ENCODE peak calls at places on chromosome 4, in nine cellular contexts. V is breast epithelium, F is tibial nerve, K is left lung, N is lung, Z is cardiac muscle cell, Y is transverse colon, D is endodermal cell, X is right lobe of liver. T is an unnamed sample.

GRCh38 chr4:66653937-66654336 is 891.4 kb downstream of the CENPC start:
- DNase-seq in V (no peak), Z (no peak), D (no peak), K (no peak), F (no peak), N (no peak), X (no peak), Y (no peak), T (no peak)

GRCh38 chr4:181761130-181761529 is 482.1 kb upstream of the TENM3 start:
- DNase-seq in D (no peak), N (no peak), Z (no peak), Y (no peak), K (no peak), F (no peak), X (no peak), V (no peak), T (no peak)

GRCh38 chr4:56425518-56425917 is 9.9 kb downstream of the PPAT start:
- DNase-seq in X (no peak), Z (no peak), Y (no peak), K (no peak), V (no peak), F (no peak), N (no peak), D (peak; percentile 59), T (no peak)

GRCh38 chr4:146511381-146511780 is 10.4 kb downstream of the SLC10A7 start:
- DNase-seq in K (no peak), Y (no peak), D (no peak), V (no peak), F (no peak), X (no peak), Z (no peak), N (no peak), T (no peak)

GRCh38 chr4:16187455-16187854 is 38.8 kb downstream of the TAPT1 start:
- DNase-seq in F (no peak), Z (no peak), N (no peak), D (no peak), K (no peak), Y (no peak), X (no peak), V (no peak), T (peak; percentile 12)

GRCh38 chr4:156825074-156825473 is 146.5 kb downstream of the PDGFC start:
- DNase-seq in X (no peak), D (no peak), Y (no peak), N (no peak), Z (no peak), K (no peak), F (no peak), V (no peak), T (peak; percentile 50)

GRCh38 chr4:154741877-154742851 is 1.6 kb upstream of the LRAT start:
- DNase-seq in V (no peak), N (no peak), Z (peak; percentile 59), F (no peak), D (peak; percentile 89), Y (no peak), K (no peak), X (peak; percentile 51), T (no peak)

GRCh38 chr4:60923075-60923474 is 277.1 kb upstream of the ADGRL3 start:
- DNase-seq in X (no peak), Z (no peak), K (no peak), V (no peak), F (no peak), Y (no peak), D (no peak), N (no peak), T (no peak)

GRCh38 chr4:7998447-7998846 is 58.8 kb upstream of the AFAP1 start:
- DNase-seq in N (no peak), V (no peak), D (no peak), Y (no peak), F (no peak), Z (no peak), K (no peak), X (no peak), T (no peak)

GRCh38 chr4:683982-684571 is 4.9 kb downstream of the SLC49A3 start:
- DNase-seq in X (peak; percentile 52), Y (peak; percentile 80), Z (peak; percentile 86), D (peak; percentile 93), F (peak; percentile 67), K (peak; percentile 60), N (no peak), V (no peak), T (peak; percentile 29)

GRCh38 chr4:95059630-95060029 is 301.9 kb downstream of the BMPR1B start:
- DNase-seq in D (no peak), F (no peak), V (no peak), Z (no peak), K (no peak), N (no peak), X (no peak), Y (no peak), T (no peak)

GRCh38 chr4:178752954-178753525 is 1310.8 kb upstream of the AGA start:
- DNase-seq in X (no peak), Y (no peak), K (no peak), F (no peak), V (no peak), D (peak; percentile 76), Z (peak; percentile 20), N (no peak), T (no peak)

GRCh38 chr4:61220556-61220955 is 20.4 kb downstream of the ADGRL3 start:
- DNase-seq in X (no peak), Z (no peak), K (no peak), Y (no peak), V (no peak), D (no peak), F (no peak), N (no peak), T (no peak)

GRCh38 chr4:142365386-142365785 is 480.7 kb downstream of the INPP4B start:
- DNase-seq in D (no peak), Z (no peak), F (no peak), K (no peak), V (no peak), Y (no peak), N (no peak), X (no peak), T (peak; percentile 30)

GRCh38 chr4:20433101-20433705 is 181.5 kb downstream of the SLIT2 start:
- DNase-seq in Y (no peak), D (no peak), K (no peak), Z (no peak), X (no peak), F (no peak), V (no peak), N (no peak), T (no peak)

GRCh38 chr4:113013746-113014145 is 35.7 kb upstream of the ANK2 start:
- DNase-seq in F (no peak), X (no peak), N (no peak), Y (no peak), K (no peak), V (no peak), Z (no peak), D (no peak), T (no peak)

GRCh38 chr4:113300384-113301011 is 251.0 kb downstream of the ANK2 start:
- DNase-seq in F (peak; percentile 36), V (no peak), K (no peak), N (no peak), Y (no peak), Z (peak; percentile 5), D (no peak), X (no peak), T (peak; percentile 98)

DNA sequence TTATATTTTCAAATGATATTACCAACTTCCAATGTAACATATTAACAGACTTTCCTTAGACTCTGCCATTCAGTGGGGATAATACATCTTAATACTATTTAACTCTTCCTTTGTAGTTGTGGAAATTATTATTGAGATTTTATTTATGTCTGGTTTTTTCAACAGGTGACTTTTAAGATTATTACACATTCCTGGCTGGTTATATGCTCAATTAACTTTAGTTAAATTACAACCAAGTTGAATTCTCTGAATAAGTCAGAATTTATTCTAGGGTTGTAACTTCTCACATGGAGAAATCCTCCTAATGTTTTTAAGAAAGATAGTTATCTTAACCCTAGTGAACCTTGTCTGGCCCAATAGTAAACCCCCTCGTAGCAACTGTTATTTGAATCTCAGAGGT is 107.3 kb downstream of the SLC10A6 start:
- DNase-seq in D (no peak), Z (no peak), N (no peak), K (no peak), V (no peak), Y (no peak), F (no peak), X (no peak), T (no peak)
- TF ChIP-seq CTCF in D (no peak), Z (no peak), N (no peak), K (no peak), V (no peak), Y (no peak), F (no peak), X (no peak), T (no peak)

GRCh38 chr4:2909583-2909982 is 53.6 kb downstream of the NOP14 start:
- DNase-seq in K (no peak), F (no peak), X (peak; percentile 83), Y (no peak), D (no peak), Z (no peak), N (no peak), V (no peak), T (no peak)
- H3K36me3 ChIP-seq in K (peaks cover 100% of the 10 kb centered on the region), F (peaks cover 100% of the 10 kb centered on the region), X (no peaks in the 10 kb centered on the region), Y (no peaks in the 10 kb centered on the region), D (peaks cover 97% of the 10 kb centered on the region), Z (peaks cover 48% of the 10 kb centered on the region), N (peaks cover 59% of the 10 kb centered on the region), V (peaks cover 5% of the 10 kb centered on the region), T (peaks cover 30% of the 10 kb centered on the region)

DNA sequence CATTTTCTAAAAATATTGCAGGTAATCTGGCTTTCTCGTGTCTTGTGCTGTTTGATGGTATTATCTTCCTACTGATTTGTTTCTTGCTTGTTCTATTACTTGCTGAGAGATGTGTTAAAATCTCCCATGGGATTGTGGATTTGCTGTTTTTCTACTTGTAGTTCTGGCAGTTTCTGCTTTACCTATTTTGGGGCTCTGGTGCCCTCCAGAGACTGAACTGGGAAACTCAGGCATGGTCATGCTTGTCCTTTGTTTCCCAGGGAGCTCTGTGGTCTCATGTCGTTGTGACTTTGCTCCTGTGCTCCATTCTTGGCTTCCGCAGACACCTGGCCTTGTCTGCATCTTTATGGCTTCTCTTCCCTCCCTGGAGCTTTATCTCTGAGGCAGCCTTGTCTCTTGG is 39.5 kb downstream of the NSD2 start:
- DNase-seq in Z (peak; percentile 62), X (no peak), N (no peak), D (peak; percentile 88), F (peak; percentile 40), V (no peak), Y (peak; percentile 57), K (no peak), T (peak; percentile 45)
- TF ChIP-seq CTCF in Z (peak; percentile 73), X (peak; percentile 49), N (peak; percentile 3), D (peak; percentile 78), F (peak; percentile 43), V (peak; percentile 24), Y (peak; percentile 12), K (peak; percentile 14), T (peak; percentile 76)

DNA sequence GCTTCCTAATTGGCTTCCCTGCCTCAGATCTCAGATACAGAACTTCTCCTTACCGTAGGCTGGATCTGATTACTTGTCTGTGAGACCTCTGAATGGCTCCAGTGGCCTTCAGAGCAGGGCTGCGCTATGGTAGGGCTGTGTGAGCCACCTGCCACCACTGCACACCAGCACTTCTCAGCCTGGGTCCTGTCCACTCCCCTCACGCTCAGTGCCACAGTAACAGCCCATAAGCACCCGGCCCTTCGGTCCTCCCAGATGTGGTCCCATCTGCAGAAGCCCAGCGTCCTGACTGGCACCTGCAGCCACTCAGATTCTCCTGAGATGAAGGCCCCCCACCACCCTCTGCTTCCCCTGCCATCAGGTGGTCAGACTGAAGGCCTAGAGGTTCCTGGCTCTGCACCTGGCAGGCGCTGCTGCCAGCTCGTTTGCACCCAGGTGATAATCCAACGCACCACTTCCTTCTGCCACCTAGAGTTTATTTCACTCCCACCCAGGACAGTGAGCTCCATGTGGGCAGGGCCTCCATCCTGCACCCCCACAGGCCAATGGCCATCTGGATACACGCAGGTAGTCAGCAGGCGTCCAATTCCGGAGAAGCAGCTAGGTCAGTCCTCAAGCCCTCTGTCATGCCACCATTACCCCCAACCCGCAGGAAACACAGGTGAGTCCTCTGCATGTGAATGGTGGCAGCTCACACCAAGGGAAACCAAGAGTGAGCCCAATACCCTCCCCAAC is 5.4 kb downstream of the WDR1 start:
- DNase-seq in Y (no peak), K (no peak), N (no peak), D (peak; percentile 59), V (no peak), F (no peak), Z (no peak), X (no peak), T (no peak)
- H3K36me3 ChIP-seq in Y (no peaks in the 10 kb centered on the region), K (peaks cover 85% of the 10 kb centered on the region), N (peaks cover 71% of the 10 kb centered on the region), D (peaks cover 92% of the 10 kb centered on the region), V (no peaks in the 10 kb centered on the region), F (peaks cover 64% of the 10 kb centered on the region), Z (peaks cover 52% of the 10 kb centered on the region), X (no peaks in the 10 kb centered on the region), T (peaks cover 39% of the 10 kb centered on the region)